ENCODE peak calls at places on chromosome 16, in six cellular contexts. Z is NCI-H1092; L is neural crest cell; P is iPS DF 19.7; H is CD8-positive, alpha-beta T cell; Q is adipocyte. U is an unnamed sample.

GRCh38 chr16:30533748-30534367 is 800 bp downstream of the ZNF747 start:
- DNase-seq in Z (no peak), L (no peak), P (no peak), H (no peak), Q (no peak), U (no peak)

GRCh38 chr16:57727610-57728009 is 8.0 kb upstream of the KATNB1 start:
- DNase-seq in Z (no peak), L (no peak), P (no peak), H (no peak), Q (no peak), U (no peak)

GRCh38 chr16:15897834-15898254 is 9.4 kb upstream of the CEP20 start:
- DNase-seq in Z (no peak), L (no peak), P (no peak), H (no peak), Q (peak; percentile 63), U (no peak)

GRCh38 chr16:27745348-27745747 is 195.4 kb downstream of the KATNIP start:
- DNase-seq in Z (no peak), L (no peak), P (no peak), H (no peak), Q (no peak), U (no peak)

GRCh38 chr16:2691491-2692248 is 9.3 kb downstream of the KCTD5 start:
- DNase-seq in Z (peak; percentile 49), L (no peak), P (no peak), H (no peak), Q (no peak), U (peak; percentile 83)

GRCh38 chr16:73213761-73214480 is 166.0 kb upstream of the ZFHX3 start:
- DNase-seq in Z (peak; percentile 87), L (no peak), P (no peak), H (no peak), Q (peak; percentile 54), U (peak; percentile 50)

GRCh38 chr16:31568577-31569359 is 41.1 kb downstream of the AHSP start:
- DNase-seq in Z (no peak), L (no peak), P (no peak), H (no peak), Q (peak; percentile 12), U (no peak)

GRCh38 chr16:12613131-12613991 is 190.3 kb downstream of the CPPED1 start:
- DNase-seq in Z (no peak), L (no peak), P (peak; percentile 73), H (no peak), Q (no peak), U (no peak)

GRCh38 chr16:888901-889570 is 81.7 kb downstream of the LMF1 start:
- DNase-seq in Z (no peak), L (no peak), P (no peak), H (no peak), Q (no peak), U (no peak)

GRCh38 chr16:74650966-74651567 is 15.6 kb downstream of the RFWD3 start:
- DNase-seq in Z (no peak), L (peak; percentile 6), P (no peak), H (no peak), Q (peak; percentile 54), U (no peak)

GRCh38 chr16:15604460-15605390 is 38.2 kb downstream of the MARF1 start:
- DNase-seq in Z (no peak), L (no peak), P (no peak), H (no peak), Q (no peak), U (no peak)

GRCh38 chr16:22189473-22190168 is 16.5 kb upstream of the EEF2K start:
- DNase-seq in Z (no peak), L (no peak), P (no peak), H (no peak), Q (peak; percentile 15), U (peak; percentile 34)

GRCh38 chr16:57070424-57070823 is 22.0 kb upstream of the CPNE2 start:
- DNase-seq in Z (no peak), L (no peak), P (no peak), H (no peak), Q (no peak), U (no peak)

GRCh38 chr16:2898831-2899563 is 12.7 kb upstream of the FLYWCH1 start:
- DNase-seq in Z (no peak), L (no peak), P (no peak), H (no peak), Q (no peak), U (no peak)

GRCh38 chr16:23428351-23428750 is 24.6 kb downstream of the COG7 start:
- DNase-seq in Z (no peak), L (no peak), P (no peak), H (no peak), Q (no peak), U (no peak)

GRCh38 chr16:27446721-27447120 is 44.7 kb downstream of the IL21R start:
- DNase-seq in Z (no peak), L (no peak), P (no peak), H (peak; percentile 77), Q (no peak), U (no peak)

GRCh38 chr16:67562526-67562917 is at the start of gene CTCF:
- DNase-seq in Z (peak; percentile 76), L (no peak), P (no peak), H (no peak), Q (peak; percentile 94), U (peak; percentile 65)

GRCh38 chr16:84660973-84661372 is 12.7 kb downstream of the KLHL36 start:
- DNase-seq in Z (no peak), L (no peak), P (no peak), H (no peak), Q (no peak), U (no peak)

GRCh38 chr16:62213763-62214162 is 177.5 kb upstream of the CDH8 start:
- DNase-seq in Z (no peak), L (no peak), P (peak; percentile 9), H (no peak), Q (no peak), U (no peak)

GRCh38 chr16:19153876-19154275 is 14.2 kb upstream of the SYT17 start:
- DNase-seq in Z (no peak), L (no peak), P (no peak), H (no peak), Q (no peak), U (no peak)

GRCh38 chr16:11393861-11394592 is 48.8 kb downstream of the RMI2 start:
- DNase-seq in Z (no peak), L (no peak), P (no peak), H (no peak), Q (no peak), U (no peak)

GRCh38 chr16:12627394-12627793 is 176.3 kb downstream of the CPPED1 start:
- DNase-seq in Z (no peak), L (no peak), P (no peak), H (no peak), Q (no peak), U (no peak)

GRCh38 chr16:49377196-49377755 is 3.7 kb downstream of the C16orf78 start:
- DNase-seq in Z (no peak), L (no peak), P (no peak), H (no peak), Q (no peak), U (no peak)

GRCh38 chr16:73054732-73055481 is 7.0 kb upstream of the ZFHX3 start:
- DNase-seq in Z (peak; percentile 55), L (no peak), P (no peak), H (no peak), Q (peak; percentile 71), U (no peak)

GRCh38 chr16:13176711-13177110 is 275.3 kb downstream of the SHISA9 start:
- DNase-seq in Z (no peak), L (no peak), P (no peak), H (no peak), Q (no peak), U (no peak)

GRCh38 chr16:4653981-4654380 is 29.4 kb downstream of the MGRN1 start:
- DNase-seq in Z (no peak), L (no peak), P (no peak), H (no peak), Q (no peak), U (no peak)